ENCODE peak calls at places on chromosome 7, in nine cellular contexts. U is right atrium auricular region; X is ovary; P is neural progenitor cell; E is CD8-positive, alpha-beta memory T cell; N is HCT116; K is stomach; L is upper lobe of right lung; D is CD8-positive, alpha-beta T cell. C is an unnamed sample.

GRCh38 chr7:73526892-73527821 is 5.1 kb upstream of the BAZ1B start:
- DNase-seq in U (no peak), X (no peak), P (peak; percentile 7), E (no peak), N (no peak), K (no peak), L (no peak), D (no peak), C (no peak)

GRCh38 chr7:155251831-155252230 is 45.8 kb upstream of the INSIG1 start:
- DNase-seq in U (no peak), X (no peak), P (no peak), E (no peak), N (no peak), K (peak; percentile 37), L (no peak), D (no peak), C (no peak)

GRCh38 chr7:85830982-85831381 is 644.1 kb upstream of the SEMA3D start:
- DNase-seq in U (no peak), X (no peak), P (no peak), E (no peak), N (no peak), K (no peak), L (no peak), D (no peak), C (no peak)

GRCh38 chr7:12066561-12066960 is 144.5 kb upstream of the TMEM106B start:
- DNase-seq in U (no peak), X (no peak), P (no peak), E (no peak), N (peak; percentile 85), K (no peak), L (no peak), D (no peak), C (no peak)

GRCh38 chr7:114930107-114930521 is 8.2 kb downstream of the MDFIC start:
- DNase-seq in U (no peak), X (no peak), P (peak; percentile 63), E (no peak), N (no peak), K (no peak), L (no peak), D (no peak), C (no peak)

GRCh38 chr7:4131043-4131442 is 551.1 kb upstream of the FOXK1 start:
- DNase-seq in U (no peak), X (no peak), P (peak; percentile 81), E (no peak), N (no peak), K (no peak), L (peak; percentile 12), D (no peak), C (no peak)

GRCh38 chr7:33237034-33237433 is 107.7 kb downstream of the BBS9 start:
- DNase-seq in U (no peak), X (no peak), P (no peak), E (no peak), N (no peak), K (no peak), L (no peak), D (no peak), C (no peak)

GRCh38 chr7:157276731-157277562 is 59.9 kb upstream of the DNAJB6 start:
- DNase-seq in U (no peak), X (no peak), P (no peak), E (no peak), N (no peak), K (no peak), L (peak; percentile 70), D (no peak), C (no peak)

GRCh38 chr7:49001610-49002033 is 77.3 kb downstream of the CDC14C start:
- DNase-seq in U (no peak), X (peak; percentile 18), P (peak; percentile 75), E (no peak), N (no peak), K (no peak), L (no peak), D (no peak), C (no peak)

DNA sequence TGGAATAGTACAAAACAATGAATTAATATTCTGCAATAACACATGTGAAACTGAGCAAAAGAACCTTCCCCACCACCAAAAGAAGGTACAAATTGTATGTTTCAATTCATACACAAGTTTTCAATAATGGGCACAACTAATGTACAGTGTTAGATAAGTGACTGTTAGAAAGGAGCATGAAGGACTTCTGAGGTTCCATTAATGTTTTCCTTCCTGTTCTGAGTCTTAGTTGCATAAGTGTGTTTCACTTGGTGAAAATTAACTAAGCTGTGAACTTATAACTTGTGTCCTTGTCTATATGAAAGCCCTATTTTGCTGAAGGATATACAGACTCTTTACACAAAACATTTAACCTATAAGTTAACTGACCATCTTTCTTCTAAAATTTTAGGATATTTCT is 8.2 kb downstream of the GSAP start:
- DNase-seq in U (no peak), X (no peak), P (no peak), E (no peak), N (no peak), K (no peak), L (no peak), D (no peak), C (no peak)
- H3K4me1 ChIP-seq in U (peaks cover 3% of the 10 kb centered on the region), X (no peaks in the 10 kb centered on the region), P (no peaks in the 10 kb centered on the region), E (peaks cover under 1% of the 10 kb centered on the region), N (peaks cover 12% of the 10 kb centered on the region), K (peaks cover 16% of the 10 kb centered on the region), L (peaks cover 24% of the 10 kb centered on the region), D (peaks cover 2% of the 10 kb centered on the region), C (no peaks in the 10 kb centered on the region)

DNA sequence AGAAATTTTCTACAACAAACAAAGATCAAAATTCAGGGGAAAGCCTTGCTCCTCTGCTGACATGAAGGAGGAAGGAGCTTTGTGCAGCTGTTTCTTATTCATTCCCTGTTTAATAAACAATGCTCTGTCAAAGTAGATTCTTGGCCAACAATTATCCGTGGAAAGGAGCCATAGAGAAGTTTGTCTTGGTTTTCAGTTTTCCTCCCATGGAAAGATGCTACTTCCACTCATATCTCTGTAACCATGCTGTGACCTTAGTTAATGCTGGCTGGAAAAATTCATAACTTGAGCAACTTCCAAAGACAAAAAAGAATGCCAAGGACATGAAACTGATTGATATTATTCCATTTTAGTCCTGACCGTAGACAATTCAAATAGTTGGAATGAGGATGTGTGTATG is 8.1 kb downstream of the DDC start:
- DNase-seq in U (no peak), X (no peak), P (no peak), E (no peak), N (no peak), K (no peak), L (no peak), D (no peak), C (no peak)
- H3K4me1 ChIP-seq in U (no peaks in the 10 kb centered on the region), X (peaks cover 22% of the 10 kb centered on the region), P (peaks cover 27% of the 10 kb centered on the region), E (no peaks in the 10 kb centered on the region), N (no peaks in the 10 kb centered on the region), K (no peaks in the 10 kb centered on the region), L (peaks cover 5% of the 10 kb centered on the region), D (no peaks in the 10 kb centered on the region), C (no peaks in the 10 kb centered on the region)

DNA sequence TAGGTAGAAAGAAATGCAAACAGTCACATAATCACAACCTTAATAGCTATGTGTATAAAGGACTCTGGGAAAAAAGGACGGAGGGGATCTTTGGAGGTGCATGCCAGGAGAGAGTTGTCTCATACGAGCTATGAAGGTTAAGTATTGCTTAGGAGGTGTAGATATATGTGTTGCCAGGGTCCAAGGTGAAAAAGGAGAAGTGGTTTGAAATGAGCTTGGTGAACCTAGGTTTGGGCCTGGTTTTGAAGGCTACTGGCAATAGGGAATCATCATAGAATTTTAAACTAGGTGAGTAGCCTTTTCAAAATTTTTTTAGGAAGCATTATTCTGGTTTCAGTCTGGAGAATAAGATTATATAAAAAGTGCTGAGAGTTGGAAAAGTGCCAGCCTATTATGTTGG is 336.8 kb downstream of the AUTS2 start:
- DNase-seq in U (no peak), X (no peak), P (no peak), E (no peak), N (no peak), K (no peak), L (no peak), D (no peak), C (no peak)
- H3K4me1 ChIP-seq in U (no peaks in the 10 kb centered on the region), X (no peaks in the 10 kb centered on the region), P (peaks cover 23% of the 10 kb centered on the region), E (no peaks in the 10 kb centered on the region), N (no peaks in the 10 kb centered on the region), K (no peaks in the 10 kb centered on the region), L (no peaks in the 10 kb centered on the region), D (no peaks in the 10 kb centered on the region), C (no peaks in the 10 kb centered on the region)

DNA sequence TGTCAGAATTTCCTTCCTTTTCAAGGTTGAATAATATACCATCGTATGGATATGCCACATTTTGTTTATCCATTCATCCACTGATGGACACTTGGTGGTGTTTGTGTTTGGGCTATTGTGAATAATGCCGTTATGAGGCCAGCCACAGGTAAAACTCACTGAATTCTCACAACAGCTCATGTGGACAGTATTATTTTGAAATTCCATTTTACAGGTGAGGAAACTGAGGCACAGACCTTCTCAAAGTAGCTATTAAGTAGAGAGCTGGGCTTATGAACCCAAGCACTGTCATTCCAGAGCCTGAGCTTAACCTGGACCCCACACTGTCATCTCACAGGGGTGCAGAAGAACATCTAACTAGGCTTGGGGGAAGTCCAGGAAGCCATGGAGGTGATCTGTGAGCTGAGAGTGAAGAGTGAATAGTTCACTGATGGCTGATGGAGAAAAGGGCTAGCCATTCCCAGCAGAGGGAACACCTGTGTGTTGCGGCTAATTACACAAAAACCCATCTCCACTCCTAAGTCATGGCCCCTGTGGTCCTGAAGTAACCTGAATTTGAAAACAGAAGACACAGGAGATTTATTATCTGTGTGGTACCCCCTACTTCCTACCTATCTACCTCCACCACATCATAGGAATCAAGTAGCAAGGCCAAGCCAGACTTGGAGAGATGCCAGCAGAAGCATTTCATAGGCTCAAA is 8.7 kb downstream of the INMT start:
- DNase-seq in U (peak; percentile 79), X (peak; percentile 77), P (no peak), E (no peak), N (no peak), K (no peak), L (no peak), D (no peak), C (no peak)
- H3K4me1 ChIP-seq in U (peaks cover 70% of the 10 kb centered on the region), X (peaks cover 32% of the 10 kb centered on the region), P (no peaks in the 10 kb centered on the region), E (no peaks in the 10 kb centered on the region), N (no peaks in the 10 kb centered on the region), K (peaks cover 8% of the 10 kb centered on the region), L (peaks cover 56% of the 10 kb centered on the region), D (no peaks in the 10 kb centered on the region), C (peaks cover 47% of the 10 kb centered on the region)

GRCh38 chr7:110880971-110881370 is 210.0 kb upstream of the LRRN3 start:
- DNase-seq in U (no peak), X (no peak), P (no peak), E (no peak), N (no peak), K (no peak), L (no peak), D (no peak), C (no peak)
- H3K4me1 ChIP-seq in U (peaks cover 12% of the 10 kb centered on the region), X (no peaks in the 10 kb centered on the region), P (no peaks in the 10 kb centered on the region), E (no peaks in the 10 kb centered on the region), N (no peaks in the 10 kb centered on the region), K (no peaks in the 10 kb centered on the region), L (no peaks in the 10 kb centered on the region), D (no peaks in the 10 kb centered on the region), C (no peaks in the 10 kb centered on the region)

C was measured in ascending aorta.